ENCODE peak calls at places on chromosomes 16 and 17, in ten cellular contexts. S, Z, O, C, T, G, J, H, N and U are unnamed samples.

GRCh38 chr17:1485748-1486376 is 6.6 kb downstream of the MYO1C start:
- DNase-seq in G (peak; percentile 89), N (peak; percentile 88), T (peak; percentile 76), S (peak; percentile 76), H (no peak), O (peak; percentile 81), J (peak; percentile 47), Z (peak; percentile 58), C (peak; percentile 65), U (peak; percentile 88)

GRCh38 chr17:27609606-27610303 is 21.2 kb upstream of the LGALS9 start:
- DNase-seq in C (no peak), H (no peak), G (no peak), Z (no peak), O (peak; percentile 44), S (peak; percentile 46), T (peak; percentile 69), J (no peak), N (peak; percentile 61), U (no peak)

GRCh38 chr16:65121870-65122723 is at the start of gene CDH11:
- DNase-seq in C (peak; percentile 81), G (peak; percentile 78), T (peak; percentile 38), N (peak; percentile 82), H (peak; percentile 91), O (peak; percentile 92), J (no peak), Z (peak; percentile 56), S (no peak), U (peak; percentile 73)

GRCh38 chr17:64028874-64029464 is 8.5 kb upstream of the ICAM2 start:
- DNase-seq in C (peak; percentile 64), Z (peak; percentile 86), H (no peak), O (no peak), N (peak; percentile 83), J (peak; percentile 81), T (peak; percentile 72), G (peak; percentile 73), S (peak; percentile 68), U (no peak)

GRCh38 chr16:19173649-19174383 is 5.8 kb downstream of the SYT17 start:
- DNase-seq in O (no peak), S (no peak), G (no peak), J (no peak), H (no peak), C (no peak), Z (no peak), N (no peak), T (no peak), U (no peak)

GRCh38 chr17:64008346-64008745 is 10.2 kb downstream of the PRR29 start:
- DNase-seq in C (no peak), T (no peak), Z (no peak), O (no peak), H (no peak), S (no peak), G (no peak), J (no peak), N (no peak), U (no peak)

GRCh38 chr17:41733348-41734138 is 900 bp downstream of the HAP1 start:
- DNase-seq in J (no peak), G (no peak), N (peak; percentile 52), S (no peak), C (no peak), O (no peak), Z (no peak), H (no peak), T (no peak), U (no peak)

GRCh38 chr17:339193-340061 is 13.2 kb downstream of the RPH3AL start:
- DNase-seq in G (peak; percentile 48), N (peak; percentile 26), T (no peak), S (no peak), H (no peak), C (no peak), J (no peak), O (no peak), Z (no peak), U (peak; percentile 59)

GRCh38 chr16:17364319-17365210 is 106.2 kb downstream of the XYLT1 start:
- DNase-seq in O (no peak), S (no peak), J (no peak), Z (peak; percentile 45), N (peak; percentile 25), H (no peak), C (no peak), G (no peak), T (no peak), U (no peak)

GRCh38 chr16:81365731-81366130 is 51.0 kb downstream of the GAN start:
- DNase-seq in S (no peak), H (no peak), Z (no peak), G (no peak), O (no peak), N (no peak), T (no peak), C (no peak), J (no peak), U (no peak)
- H3K4me1 ChIP-seq in S (peaks cover 4% of the 10 kb centered on the region), H (no peaks in the 10 kb centered on the region), Z (no peaks in the 10 kb centered on the region), G (peaks cover 14% of the 10 kb centered on the region), O (no peaks in the 10 kb centered on the region), N (no peaks in the 10 kb centered on the region), T (no peaks in the 10 kb centered on the region), C (no peaks in the 10 kb centered on the region), J (no peaks in the 10 kb centered on the region), U (no peaks in the 10 kb centered on the region)

GRCh38 chr17:17352836-17353624 is 49.9 kb downstream of the NT5M start:
- DNase-seq in Z (no peak), H (no peak), G (no peak), C (no peak), S (no peak), J (no peak), N (peak; percentile 39), O (no peak), T (no peak), U (no peak)
- TF ChIP-seq EP300 in Z (no peak), H (no peak), G (no peak), C (no peak), S (no peak), J (no peak), N (no peak), O (no peak), T (no peak), U (no peak)

DNA sequence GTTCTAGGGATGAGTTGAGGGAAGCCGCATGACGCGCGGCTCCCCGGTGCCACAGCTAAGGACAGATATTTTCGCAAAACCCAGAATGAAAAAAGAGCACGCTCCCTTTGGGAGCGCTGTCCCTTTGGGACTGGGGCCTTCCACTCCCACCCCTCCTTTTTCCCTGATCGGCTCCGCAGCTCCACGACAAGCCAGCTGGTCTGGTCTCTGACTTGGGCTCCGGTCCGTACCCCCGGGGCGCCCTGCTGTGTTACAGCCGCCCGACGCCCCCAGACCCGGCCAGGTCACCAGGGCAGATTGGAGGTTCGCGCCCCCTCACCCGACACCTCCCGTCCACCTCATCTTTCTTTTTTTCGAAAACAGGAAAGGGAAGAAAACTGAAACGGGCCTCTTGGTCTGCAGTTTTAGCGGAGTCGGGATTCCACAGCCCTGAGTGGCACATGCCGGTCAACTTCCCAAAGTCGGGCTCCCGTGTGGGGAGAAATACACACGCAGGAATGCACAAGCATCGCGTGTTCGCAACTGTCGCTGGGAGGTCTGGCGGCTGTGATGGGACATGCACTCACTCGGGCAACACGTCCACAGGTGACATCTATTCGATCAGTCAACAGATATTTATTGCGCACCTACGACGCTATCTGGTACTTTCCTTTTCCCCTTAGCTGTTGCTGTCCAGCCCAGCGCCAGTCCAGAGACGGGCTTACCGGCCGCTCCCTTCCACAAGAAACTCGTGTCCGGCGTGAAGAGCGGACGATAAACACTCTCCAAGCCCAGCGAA is 3.9 kb upstream of the SOX9 start:
- DNase-seq in H (no peak), S (no peak), G (no peak), C (no peak), O (no peak), N (no peak), Z (no peak), T (peak; percentile 30), J (no peak), U (no peak)
- H3K4me3 ChIP-seq in H (peak overlapping the region; percentile 35), S (peak overlapping the region; percentile 35), G (peak overlapping the region; percentile 35), C (peak overlapping the region; percentile 55), O (no peak overlapping the region), N (no peak overlapping the region), Z (peak overlapping the region; percentile 41), T (peak overlapping the region; percentile 54), J (no peak overlapping the region), U (peak overlapping the region; percentile 61)

GRCh38 chr17:61499632-61500031 is 47.4 kb downstream of the TBX4 start:
- DNase-seq in G (no peak), N (no peak), H (no peak), O (no peak), T (no peak), C (no peak), Z (no peak), J (no peak), S (no peak), U (no peak)

GRCh38 chr17:61496957-61497653 is 44.9 kb downstream of the TBX4 start:
- DNase-seq in G (no peak), S (no peak), Z (no peak), C (no peak), O (no peak), H (no peak), T (no peak), N (no peak), J (no peak), U (no peak)

GRCh38 chr17:61498595-61498994 is 46.4 kb downstream of the TBX4 start:
- DNase-seq in T (no peak), N (no peak), H (no peak), G (no peak), O (no peak), C (no peak), J (no peak), S (no peak), Z (no peak), U (no peak)

GRCh38 chr17:61496174-61496956 is 44.1 kb downstream of the TBX4 start:
- DNase-seq in N (no peak), T (no peak), O (no peak), Z (no peak), C (no peak), G (no peak), H (no peak), J (no peak), S (no peak), U (no peak)

GRCh38 chr17:61498042-61498441 is 45.8 kb downstream of the TBX4 start:
- DNase-seq in Z (no peak), C (no peak), H (no peak), S (no peak), N (no peak), G (no peak), O (no peak), J (no peak), T (no peak), U (no peak)
- H3K4me1 ChIP-seq in Z (no peaks in the 10 kb centered on the region), C (no peaks in the 10 kb centered on the region), H (no peaks in the 10 kb centered on the region), S (peaks cover 6% of the 10 kb centered on the region), N (peaks cover 16% of the 10 kb centered on the region), G (peaks cover 14% of the 10 kb centered on the region), O (no peaks in the 10 kb centered on the region), J (no peaks in the 10 kb centered on the region), T (no peaks in the 10 kb centered on the region), U (no peaks in the 10 kb centered on the region)